ENCODE peak calls at places on chromosomes 12 and 14, in six cellular contexts. V is HEK293T, A is ureter, K is heart right ventricle, D is Caki2, N is anterior cingulate cortex. L is an unnamed sample.

GRCh38 chr14:100840751-100841444 is 15.0 kb downstream of the MEG3 start:
- DNase-seq in K (no peak), D (no peak), A (no peak), N (no peak), V (no peak), L (no peak)

GRCh38 chr14:93965287-93965821 is 11.0 kb downstream of the ASB2 start:
- DNase-seq in A (no peak), K (no peak), V (no peak), D (peak), N (no peak), L (no peak)

GRCh38 chr12:98741615-98742265 is 96.7 kb downstream of the APAF1 start:
- DNase-seq in N (no peak), K (no peak), V (peak), A (no peak), D (no peak), L (peak)

GRCh38 chr14:36996133-36996856 is 176.1 kb downstream of the SLC25A21 start:
- DNase-seq in D (peak), K (no peak), N (no peak), A (no peak), V (no peak), L (no peak)

GRCh38 chr14:70254476-70254961 is 65.8 kb upstream of the SLC8A3 start:
- DNase-seq in V (peak), A (peak), N (no peak), D (peak), K (peak), L (no peak)

GRCh38 chr12:26809611-26810298 is 23.2 kb downstream of the ITPR2 start:
- DNase-seq in K (no peak), A (no peak), V (no peak), D (no peak), N (no peak), L (no peak)

GRCh38 chr12:57138526-57139272 is 8.7 kb downstream of the LRP1-AS start:
- DNase-seq in N (no peak), V (no peak), K (peak), D (no peak), A (peak), L (no peak)

GRCh38 chr14:71705460-71705859 is 226.8 kb upstream of the RGS6 start:
- DNase-seq in N (no peak), K (no peak), A (no peak), D (no peak), V (no peak), L (no peak)

GRCh38 chr12:58833844-58834243 is 86.5 kb downstream of the LRIG3 start:
- DNase-seq in K (no peak), A (no peak), V (no peak), D (no peak), N (no peak), L (no peak)

GRCh38 chr12:57887631-57888406 is 41.3 kb upstream of the CTDSP2 start:
- DNase-seq in K (no peak), N (no peak), A (peak), V (no peak), D (no peak), L (no peak)